ENCODE peak calls at places on chromosomes 16 and 17, in four cellular contexts. Z is esophagus squamous epithelium, M is GM13976, C is natural killer cell. R is an unnamed sample.

GRCh38 chr17:29687601-29688000 is 64.9 kb upstream of the CORO6 start:
- DNase-seq in Z (no peak), M (no peak), C (no peak), R (no peak)

GRCh38 chr17:44557653-44558285 is 485 bp downstream of the FZD2 start:
- DNase-seq in Z (no peak), M (peak; percentile 49), C (peak; percentile 31), R (peak; percentile 68)

GRCh38 chr16:52069866-52070265 is 477.1 kb downstream of the TOX3 start:
- DNase-seq in Z (no peak), M (no peak), C (no peak), R (no peak)

GRCh38 chr17:40122944-40123810 is 1.4 kb downstream of the MSL1 start:
- DNase-seq in Z (no peak), M (peak; percentile 67), C (no peak), R (peak; percentile 53)

GRCh38 chr16:75238853-75239371 is 12.5 kb downstream of the BCAR1 start:
- DNase-seq in Z (no peak), M (no peak), C (no peak), R (no peak)

GRCh38 chr16:138049-138417 is 440 bp downstream of the NPRL3 start:
- DNase-seq in Z (no peak), M (peak; percentile 56), C (peak; percentile 40), R (peak; percentile 63)

GRCh38 chr16:11452746-11453344 is 107.6 kb downstream of the RMI2 start:
- DNase-seq in Z (no peak), M (no peak), C (no peak), R (no peak)

GRCh38 chr17:29005936-29006438 is at the start of gene SEZ6:
- DNase-seq in Z (no peak), M (peak; percentile 89), C (peak; percentile 69), R (peak; percentile 94)

GRCh38 chr16:66923247-66923851 is 2.0 kb downstream of the RRAD start:
- DNase-seq in Z (no peak), M (no peak), C (no peak), R (no peak)

GRCh38 chr16:68257906-68258800 is 6.2 kb upstream of the SLC7A6 start:
- DNase-seq in Z (no peak), M (no peak), C (no peak), R (no peak)

GRCh38 chr17:9537177-9537776 is 38.3 kb downstream of the STX8 start:
- DNase-seq in Z (no peak), M (no peak), C (no peak), R (no peak)

GRCh38 chr17:54455251-54455868 is 445.3 kb upstream of the TOM1L1 start:
- DNase-seq in Z (no peak), M (no peak), C (no peak), R (no peak)

GRCh38 chr17:64736804-64737492 is 74.8 kb upstream of the SMURF2 start:
- DNase-seq in Z (no peak), M (no peak), C (peak; percentile 25), R (no peak)

GRCh38 chr17:73066148-73066884 is 26.2 kb downstream of the SLC39A11 start:
- DNase-seq in Z (no peak), M (no peak), C (no peak), R (no peak)

GRCh38 chr17:27403480-27404005 is 52.7 kb upstream of the KSR1 start:
- DNase-seq in Z (no peak), M (no peak), C (no peak), R (no peak)

GRCh38 chr17:35793257-35793656 is 2.2 kb downstream of the MMP28 start:
- DNase-seq in Z (no peak), M (no peak), C (no peak), R (no peak)

GRCh38 chr16:3536851-3537250 is 36.0 kb downstream of the CLUAP1 start:
- DNase-seq in Z (no peak), M (no peak), C (no peak), R (no peak)

GRCh38 chr17:22277595-22277994 is 585.3 kb downstream of the KCNJ18 start:
- DNase-seq in Z (no peak), M (no peak), C (no peak), R (no peak)

GRCh38 chr16:9908613-9909012 is 273.6 kb downstream of the GRIN2A start:
- DNase-seq in Z (no peak), M (no peak), C (no peak), R (peak; percentile 39)

GRCh38 chr17:43175213-43176118 is 4.5 kb downstream of the NBR1 start:
- DNase-seq in Z (no peak), M (no peak), C (no peak), R (no peak)

GRCh38 chr16:5490499-5490898 is 392.9 kb upstream of the EEF2KMT start:
- DNase-seq in Z (no peak), M (no peak), C (no peak), R (peak; percentile 73)

GRCh38 chr16:3112058-3112880 is at the start of gene ZNF205:
- DNase-seq in Z (no peak), M (no peak), C (no peak), R (peak; percentile 84)

GRCh38 chr17:44808156-44808555 is 21.9 kb downstream of the GJC1 start:
- DNase-seq in Z (no peak), M (no peak), C (no peak), R (no peak)

DNA sequence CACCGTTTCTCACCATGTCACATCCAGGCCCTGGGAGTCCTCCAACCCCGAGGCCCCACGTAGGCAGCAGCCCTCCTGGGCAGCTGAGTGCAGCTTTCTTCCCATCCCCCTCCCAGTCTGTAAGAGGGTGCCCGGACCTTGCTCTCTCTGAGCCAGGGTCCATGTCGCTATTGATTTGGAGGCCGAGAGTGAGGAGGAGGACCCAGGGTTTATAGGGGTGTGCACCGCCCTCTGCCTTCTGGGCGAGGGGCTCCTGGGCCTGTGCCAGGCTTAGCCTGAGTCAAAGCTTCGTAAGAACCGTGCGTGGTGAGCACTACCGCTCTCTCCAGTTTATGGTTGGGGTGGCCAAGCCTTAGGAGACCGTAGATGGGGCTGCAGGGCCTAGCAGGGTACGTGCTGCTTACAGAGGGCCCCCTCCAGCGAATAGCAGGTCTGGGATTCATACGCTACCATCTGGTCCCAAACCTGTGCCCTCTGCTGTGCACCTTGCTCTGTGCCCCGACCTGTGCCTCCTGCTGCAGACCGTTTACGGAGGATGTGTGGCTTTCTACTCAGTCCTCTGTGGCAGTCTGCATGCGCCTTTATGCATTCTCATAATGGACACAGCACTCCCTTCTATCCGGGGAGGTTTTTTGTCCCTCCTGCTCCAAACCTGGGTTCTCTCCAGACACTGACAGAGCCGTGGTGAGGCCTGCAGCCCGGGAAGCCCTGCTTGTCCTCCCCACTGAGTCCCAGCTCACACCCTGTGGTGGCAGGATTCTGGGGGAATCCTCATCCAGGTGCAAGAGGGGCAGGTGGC is 54.7 kb downstream of the PGS1 start:
- DNase-seq in Z (no peak), M (no peak), C (no peak), R (no peak)
- TF ChIP-seq CTCF in Z (no peak), M (no peak), C (no peak), R (no peak)

GRCh38 chr17:1716076-1716911 is 6.1 kb upstream of the TLCD2 start:
- DNase-seq in Z (peak; percentile 99), M (peak; percentile 100), C (peak; percentile 99), R (peak; percentile 100)
- TF ChIP-seq CTCF in Z (peak; percentile 19), M (no peak), C (no peak), R (no peak)

GRCh38 chr17:7551396-7551795 is 2.5 kb downstream of the TNFSF12 start:
- DNase-seq in Z (no peak), M (no peak), C (no peak), R (no peak)

GRCh38 chr17:7552621-7553051 is 3.8 kb downstream of the TNFSF12 start:
- DNase-seq in Z (no peak), M (peak; percentile 64), C (no peak), R (no peak)

GRCh38 chr17:7550359-7550758 is 1.5 kb downstream of the TNFSF12 start:
- DNase-seq in Z (no peak), M (no peak), C (no peak), R (no peak)

GRCh38 chr17:7549401-7550055 is 670 bp downstream of the TNFSF12 start:
- DNase-seq in Z (no peak), M (no peak), C (no peak), R (no peak)

GRCh38 chr17:7548585-7549400 is at the start of gene TNFSF12:
- DNase-seq in Z (no peak), M (peak; percentile 84), C (peak; percentile 53), R (no peak)
- TF ChIP-seq CTCF in Z (no peak), M (no peak), C (peak; percentile 12), R (no peak)

DNA sequence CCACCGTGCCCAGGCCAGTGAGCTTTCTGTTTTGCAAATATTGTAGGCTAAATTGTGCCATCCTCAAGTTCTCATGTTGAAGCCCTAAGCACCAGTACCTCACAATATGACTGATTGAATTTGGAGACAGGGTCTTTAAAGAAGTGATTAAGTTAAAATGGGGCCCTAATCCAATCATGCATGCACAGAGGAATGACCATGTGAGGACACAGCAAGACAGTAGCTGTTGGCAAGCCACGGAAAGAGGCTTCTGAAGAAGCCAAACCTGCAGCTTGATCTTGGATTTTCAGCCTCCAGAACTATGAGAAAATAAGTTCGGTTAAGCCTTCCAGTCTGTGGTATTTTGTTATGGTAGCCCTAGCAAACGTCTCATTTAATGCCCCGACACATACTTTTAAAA is 24.9 kb downstream of the TOM1L2 start:
- DNase-seq in Z (no peak), M (no peak), C (no peak), R (no peak)
- TF ChIP-seq CTCF in Z (no peak), M (no peak), C (no peak), R (no peak)

GRCh38 chr16:64051826-64052225 is 1070.0 kb downstream of the CDH11 start:
- DNase-seq in Z (no peak), M (no peak), C (no peak), R (no peak)
- TF ChIP-seq CTCF in Z (peak; percentile 8), M (no peak), C (no peak), R (no peak)

GRCh38 chr17:50177476-50177875 is 11.7 kb downstream of the SGCA start:
- DNase-seq in Z (no peak), M (no peak), C (no peak), R (no peak)

GRCh38 chr17:50176559-50177471 is 11.0 kb downstream of the SGCA start:
- DNase-seq in Z (no peak), M (no peak), C (no peak), R (no peak)

GRCh38 chr17:50180066-50180465 is 14.3 kb downstream of the SGCA start:
- DNase-seq in Z (no peak), M (no peak), C (no peak), R (no peak)

GRCh38 chr17:50180593-50180992 is 14.8 kb downstream of the SGCA start:
- DNase-seq in Z (no peak), M (no peak), C (no peak), R (no peak)

GRCh38 chr17:50177983-50178834 is 12.4 kb downstream of the SGCA start:
- DNase-seq in Z (no peak), M (peak; percentile 80), C (no peak), R (no peak)
- TF ChIP-seq CTCF in Z (peak; percentile 49), M (peak; percentile 53), C (peak; percentile 30), R (no peak)

DNA sequence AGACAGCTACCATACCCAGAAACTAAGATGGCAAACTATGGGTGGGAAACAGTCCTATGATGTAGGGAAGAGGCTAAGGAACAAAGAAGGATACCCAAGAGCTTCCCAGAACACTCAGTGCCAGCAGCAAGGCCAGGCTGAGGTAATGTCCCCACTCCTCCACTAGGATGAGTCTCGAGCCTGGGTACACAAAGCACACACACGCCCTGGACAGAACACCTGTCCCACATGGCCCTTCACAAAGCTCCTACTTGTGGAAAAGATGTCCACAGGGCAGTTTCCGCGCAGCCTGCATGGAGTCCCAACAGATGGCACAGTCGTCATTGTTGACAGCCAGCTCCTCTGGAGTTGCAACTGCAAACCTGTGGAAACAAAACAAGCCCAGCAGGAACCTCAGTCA is 23.9 kb downstream of the AMFR start:
- DNase-seq in Z (no peak), M (peak; percentile 29), C (no peak), R (no peak)
- TF ChIP-seq CTCF in Z (no peak), M (no peak), C (no peak), R (no peak)